ENCODE peak calls at places on chromosomes 1 and 21, in seven cellular contexts. One of them, this sample, is unnamed.

GRCh38 chr1:216222302-216222701 is 200.9 kb downstream of the USH2A start:
- DNase-seq in cardiac fibroblast: no peak
- DNase-seq in tibial artery: no peak
- DNase-seq in body of pancreas: no peak
- DNase-seq in HCT116: no peak
- DNase-seq in Panc1: no peak
- DNase-seq in foreskin fibroblast: no peak
- DNase-seq in this sample: no peak

GRCh38 chr1:23553896-23554480 is 5.3 kb downstream of the ID3 start:
- DNase-seq in tibial artery: no peak
- DNase-seq in Panc1: no peak
- DNase-seq in body of pancreas: peak; percentile 9
- DNase-seq in foreskin fibroblast: no peak
- DNase-seq in HCT116: no peak
- DNase-seq in cardiac fibroblast: no peak
- DNase-seq in this sample: no peak

GRCh38 chr1:93816970-93817738 is 61.9 kb downstream of the DNTTIP2 start:
- DNase-seq in body of pancreas: no peak
- DNase-seq in foreskin fibroblast: peak; percentile 70
- DNase-seq in cardiac fibroblast: peak; percentile 93
- DNase-seq in tibial artery: peak; percentile 26
- DNase-seq in HCT116: no peak
- DNase-seq in Panc1: no peak
- DNase-seq in this sample: peak; percentile 81

GRCh38 chr21:32994305-32994704 is 31.4 kb upstream of the OLIG2 start:
- DNase-seq in cardiac fibroblast: peak; percentile 53
- DNase-seq in tibial artery: no peak
- DNase-seq in body of pancreas: no peak
- DNase-seq in foreskin fibroblast: peak; percentile 16
- DNase-seq in Panc1: no peak
- DNase-seq in HCT116: no peak
- DNase-seq in this sample: peak; percentile 52

GRCh38 chr1:94271373-94271772 is 34.0 kb upstream of the ARHGAP29 start:
- DNase-seq in tibial artery: no peak
- DNase-seq in cardiac fibroblast: no peak
- DNase-seq in HCT116: no peak
- DNase-seq in body of pancreas: no peak
- DNase-seq in foreskin fibroblast: no peak
- DNase-seq in Panc1: no peak
- DNase-seq in this sample: no peak

GRCh38 chr1:164777518-164777917 is 218.5 kb downstream of the PBX1 start:
- DNase-seq in HCT116: no peak
- DNase-seq in cardiac fibroblast: no peak
- DNase-seq in tibial artery: no peak
- DNase-seq in body of pancreas: no peak
- DNase-seq in Panc1: no peak
- DNase-seq in foreskin fibroblast: no peak
- DNase-seq in this sample: no peak

GRCh38 chr1:48227165-48228013 is 4.9 kb downstream of the SLC5A9 start:
- DNase-seq in HCT116: no peak
- DNase-seq in cardiac fibroblast: no peak
- DNase-seq in body of pancreas: no peak
- DNase-seq in Panc1: no peak
- DNase-seq in tibial artery: no peak
- DNase-seq in foreskin fibroblast: no peak
- DNase-seq in this sample: no peak

GRCh38 chr1:164611754-164612642 is 53.0 kb downstream of the PBX1 start:
- DNase-seq in foreskin fibroblast: peak; percentile 70
- DNase-seq in cardiac fibroblast: peak; percentile 68
- DNase-seq in Panc1: no peak
- DNase-seq in tibial artery: peak; percentile 43
- DNase-seq in body of pancreas: peak; percentile 88
- DNase-seq in HCT116: peak; percentile 71
- DNase-seq in this sample: peak; percentile 85

GRCh38 chr1:164823486-164824279 is 264.7 kb downstream of the PBX1 start:
- DNase-seq in body of pancreas: no peak
- DNase-seq in foreskin fibroblast: no peak
- DNase-seq in HCT116: no peak
- DNase-seq in cardiac fibroblast: peak; percentile 70
- DNase-seq in Panc1: no peak
- DNase-seq in tibial artery: no peak
- DNase-seq in this sample: peak; percentile 77

GRCh38 chr1:107474877-107475612 is 334.2 kb downstream of the NTNG1 start:
- DNase-seq in foreskin fibroblast: peak; percentile 48
- DNase-seq in Panc1: no peak
- DNase-seq in tibial artery: no peak
- DNase-seq in HCT116: no peak
- DNase-seq in body of pancreas: no peak
- DNase-seq in cardiac fibroblast: no peak
- DNase-seq in this sample: no peak

GRCh38 chr1:226549937-226550670 is 1.5 kb downstream of the STUM start:
- DNase-seq in body of pancreas: peak; percentile 77
- DNase-seq in HCT116: peak; percentile 12
- DNase-seq in Panc1: no peak
- DNase-seq in cardiac fibroblast: peak; percentile 34
- DNase-seq in foreskin fibroblast: no peak
- DNase-seq in tibial artery: peak; percentile 39
- DNase-seq in this sample: no peak
- TF ChIP-seq CTCF in body of pancreas: no peak
- TF ChIP-seq CTCF in HCT116: peak; percentile 33
- TF ChIP-seq CTCF in Panc1: peak; percentile 46
- TF ChIP-seq CTCF in cardiac fibroblast: no peak
- TF ChIP-seq CTCF in foreskin fibroblast: peak; percentile 15
- TF ChIP-seq CTCF in tibial artery: peak; percentile 4
- TF ChIP-seq CTCF in this sample: no peak

DNA sequence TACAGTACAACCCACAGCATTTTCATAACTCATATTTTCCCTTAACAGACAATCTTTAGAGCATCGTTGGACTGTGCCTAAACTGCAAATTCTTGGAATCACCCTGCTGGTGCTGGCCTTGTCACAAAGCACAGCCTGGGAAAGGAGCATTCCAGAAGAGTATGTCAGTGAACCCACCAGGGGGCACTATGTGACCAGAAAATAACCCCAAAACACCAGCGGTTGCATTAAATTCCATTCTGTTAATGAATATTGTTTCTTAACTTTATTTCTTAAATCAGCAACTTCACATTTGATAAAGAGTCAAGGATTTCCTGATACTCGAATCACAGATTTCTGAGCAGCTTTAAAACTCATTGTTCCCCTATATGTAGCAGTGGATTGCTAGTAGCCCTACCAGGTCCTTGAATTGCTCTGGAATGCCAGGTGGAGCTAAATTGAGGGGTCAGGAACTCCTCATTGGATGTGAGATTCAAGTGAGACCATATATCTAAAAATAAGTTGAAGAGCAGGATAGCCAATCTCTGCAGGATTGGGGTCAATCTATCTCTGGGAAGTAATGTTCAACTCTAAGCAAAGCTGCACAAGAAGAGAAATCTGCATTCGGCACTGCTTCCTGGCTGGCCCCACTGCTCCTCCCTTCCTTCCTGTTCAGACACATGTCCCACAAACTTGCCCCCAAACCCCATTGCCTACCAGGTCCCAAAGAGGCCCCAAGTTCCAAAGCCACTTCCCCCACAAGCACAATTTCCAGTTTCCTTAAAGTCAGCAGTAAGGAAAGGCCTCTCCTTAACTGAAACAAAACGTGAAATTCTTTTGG is 12.7 kb upstream of the RAB4A start:
- DNase-seq in cardiac fibroblast: peak; percentile 82
- DNase-seq in foreskin fibroblast: peak; percentile 60
- DNase-seq in HCT116: peak; percentile 60
- DNase-seq in body of pancreas: peak; percentile 76
- DNase-seq in tibial artery: peak; percentile 49
- DNase-seq in Panc1: no peak
- DNase-seq in this sample: peak; percentile 83
- H3K4me3 ChIP-seq in cardiac fibroblast: no peak overlapping the region
- H3K4me3 ChIP-seq in foreskin fibroblast: no peak overlapping the region
- H3K4me3 ChIP-seq in HCT116: no peak overlapping the region
- H3K4me3 ChIP-seq in body of pancreas: no peak overlapping the region
- H3K4me3 ChIP-seq in tibial artery: no peak overlapping the region
- H3K4me3 ChIP-seq in Panc1: no peak overlapping the region
- H3K4me3 ChIP-seq in this sample: no peak overlapping the region

DNA sequence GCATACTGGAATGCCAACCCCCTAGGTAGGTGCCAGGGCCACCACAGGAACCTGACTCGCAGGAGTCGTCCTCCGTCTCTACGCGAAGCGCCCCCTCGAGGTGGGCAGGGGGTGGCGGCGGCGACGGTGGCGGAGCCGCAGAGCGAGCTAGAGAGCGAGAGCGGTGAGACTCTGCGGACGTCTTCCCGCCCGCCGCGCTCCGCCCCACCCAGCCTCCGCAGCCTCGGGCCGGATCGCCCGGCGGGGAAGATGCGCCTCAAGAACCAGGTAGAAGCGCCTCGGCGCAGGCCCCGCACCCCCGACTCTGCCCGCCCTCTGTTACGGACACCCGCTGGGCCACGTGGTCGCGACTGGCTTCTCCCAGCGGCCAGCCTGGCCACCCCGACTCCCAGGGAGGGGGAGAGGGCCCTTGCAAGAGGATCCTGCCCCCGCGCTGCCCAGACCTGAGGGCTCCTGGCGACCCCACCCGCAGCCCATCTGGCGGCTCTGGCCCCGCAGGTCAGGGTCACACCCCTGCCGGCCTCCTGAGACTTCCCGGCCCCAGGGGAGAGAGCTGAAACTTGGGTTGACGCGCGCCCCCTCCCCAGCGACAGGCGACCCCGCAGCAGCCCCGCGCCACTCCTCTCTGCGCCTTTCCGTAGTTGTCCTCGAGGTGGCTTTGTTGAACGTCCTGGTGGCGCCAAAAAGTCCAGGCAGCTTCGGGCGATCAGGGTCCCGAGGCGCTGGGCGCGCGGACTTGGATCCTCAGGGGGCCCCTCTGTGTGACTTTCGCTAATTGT is 24.4 kb upstream of the AGBL4 start:
- DNase-seq in cardiac fibroblast: no peak
- DNase-seq in body of pancreas: peak; percentile 46
- DNase-seq in foreskin fibroblast: no peak
- DNase-seq in Panc1: no peak
- DNase-seq in HCT116: no peak
- DNase-seq in tibial artery: no peak
- DNase-seq in this sample: no peak
- TF ChIP-seq CTCF in cardiac fibroblast: no peak
- TF ChIP-seq CTCF in body of pancreas: no peak
- TF ChIP-seq CTCF in foreskin fibroblast: no peak
- TF ChIP-seq CTCF in Panc1: no peak
- TF ChIP-seq CTCF in HCT116: no peak
- TF ChIP-seq CTCF in tibial artery: no peak
- TF ChIP-seq CTCF in this sample: no peak

DNA sequence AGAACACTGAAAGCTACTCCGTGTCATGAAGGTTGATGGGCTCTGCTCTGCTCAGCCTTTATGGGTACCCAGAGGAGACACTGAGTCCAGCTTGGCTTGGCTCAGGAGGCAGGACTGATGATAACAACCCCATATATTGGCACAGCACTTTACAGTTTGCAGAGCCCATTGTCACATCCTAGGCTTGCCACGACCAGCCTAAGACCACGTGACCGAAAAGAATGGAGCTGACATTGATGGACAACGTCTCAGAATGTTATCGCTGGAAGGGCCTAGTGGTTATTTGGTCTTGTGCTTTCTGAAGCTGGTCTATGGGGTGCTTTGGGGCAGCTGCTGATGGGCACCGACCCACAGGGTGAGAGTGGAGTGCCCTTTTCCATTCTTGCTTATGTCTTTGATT is 72.9 kb upstream of the RUNX3 start:
- DNase-seq in body of pancreas: no peak
- DNase-seq in cardiac fibroblast: no peak
- DNase-seq in tibial artery: no peak
- DNase-seq in HCT116: no peak
- DNase-seq in Panc1: no peak
- DNase-seq in foreskin fibroblast: no peak
- DNase-seq in this sample: no peak
- H3K4me3 ChIP-seq in body of pancreas: no peak overlapping the region
- H3K4me3 ChIP-seq in cardiac fibroblast: no peak overlapping the region
- H3K4me3 ChIP-seq in tibial artery: no peak overlapping the region
- H3K4me3 ChIP-seq in HCT116: no peak overlapping the region
- H3K4me3 ChIP-seq in Panc1: no peak overlapping the region
- H3K4me3 ChIP-seq in foreskin fibroblast: no peak overlapping the region
- H3K4me3 ChIP-seq in this sample: no peak overlapping the region

GRCh38 chr21:16087523-16087922 is 357.7 kb downstream of the USP25 start:
- DNase-seq in cardiac fibroblast: no peak
- DNase-seq in HCT116: no peak
- DNase-seq in Panc1: no peak
- DNase-seq in tibial artery: no peak
- DNase-seq in foreskin fibroblast: no peak
- DNase-seq in body of pancreas: no peak
- DNase-seq in this sample: no peak

GRCh38 chr21:16086121-16086520 is 356.3 kb downstream of the USP25 start:
- DNase-seq in cardiac fibroblast: no peak
- DNase-seq in tibial artery: no peak
- DNase-seq in body of pancreas: no peak
- DNase-seq in Panc1: no peak
- DNase-seq in HCT116: no peak
- DNase-seq in foreskin fibroblast: no peak
- DNase-seq in this sample: no peak

GRCh38 chr21:16086936-16087335 is 357.2 kb downstream of the USP25 start:
- DNase-seq in foreskin fibroblast: no peak
- DNase-seq in tibial artery: no peak
- DNase-seq in body of pancreas: no peak
- DNase-seq in Panc1: no peak
- DNase-seq in cardiac fibroblast: no peak
- DNase-seq in HCT116: no peak
- DNase-seq in this sample: no peak

GRCh38 chr21:16085436-16085835 is 355.7 kb downstream of the USP25 start:
- DNase-seq in body of pancreas: no peak
- DNase-seq in foreskin fibroblast: peak; percentile 45
- DNase-seq in HCT116: no peak
- DNase-seq in cardiac fibroblast: no peak
- DNase-seq in tibial artery: no peak
- DNase-seq in Panc1: no peak
- DNase-seq in this sample: no peak

DNA sequence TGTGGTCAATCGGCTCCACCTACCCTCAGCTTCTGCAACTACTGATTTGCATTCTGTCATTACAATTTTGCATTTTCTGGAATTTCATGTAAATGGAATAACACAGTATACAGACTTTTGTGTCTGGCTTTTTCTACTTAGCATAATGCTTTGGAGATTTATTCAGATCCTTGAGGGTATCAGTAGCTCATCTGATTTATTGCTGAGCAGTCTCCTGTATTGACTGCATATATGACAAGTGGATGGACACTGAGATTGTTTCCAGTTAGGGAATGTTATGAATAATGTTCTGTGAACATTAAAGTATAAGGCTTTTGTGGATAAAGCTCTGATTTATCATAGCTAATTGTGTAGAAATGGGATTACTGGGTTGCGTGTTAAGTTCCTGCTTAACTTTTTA is 358.3 kb downstream of the USP25 start:
- DNase-seq in tibial artery: no peak
- DNase-seq in HCT116: no peak
- DNase-seq in cardiac fibroblast: no peak
- DNase-seq in foreskin fibroblast: no peak
- DNase-seq in body of pancreas: no peak
- DNase-seq in Panc1: no peak
- DNase-seq in this sample: no peak
- TF ChIP-seq CTCF in tibial artery: no peak
- TF ChIP-seq CTCF in HCT116: no peak
- TF ChIP-seq CTCF in cardiac fibroblast: no peak
- TF ChIP-seq CTCF in foreskin fibroblast: no peak
- TF ChIP-seq CTCF in body of pancreas: no peak
- TF ChIP-seq CTCF in Panc1: no peak
- TF ChIP-seq CTCF in this sample: no peak